ENCODE peak calls at places on chromosomes 16 and 17, in six cellular contexts. One of them, this sample, is unnamed.

GRCh38 chr16:12089492-12090161 is 113.1 kb downstream of the SNX29 start:
- DNase-seq in WTC11: peak
- DNase-seq in GM12878: no peak
- DNase-seq in HepG2: peak
- DNase-seq in K562: peak
- DNase-seq in H1: no peak
- DNase-seq in this sample: peak

GRCh38 chr16:50881331-50881830 is 139.5 kb downstream of the CYLD start:
- DNase-seq in WTC11: no peak
- DNase-seq in GM12878: no peak
- DNase-seq in HepG2: no peak
- DNase-seq in K562: peak
- DNase-seq in H1: no peak
- DNase-seq in this sample: no peak

GRCh38 chr17:16243811-16244567 is 27.0 kb downstream of the PIGL start:
- DNase-seq in WTC11: no peak
- DNase-seq in GM12878: no peak
- DNase-seq in HepG2: peak
- DNase-seq in K562: peak
- DNase-seq in H1: peak
- DNase-seq in this sample: peak

GRCh38 chr16:9139965-9140364 is 48.5 kb downstream of the HAPSTR1 start:
- DNase-seq in WTC11: peak
- DNase-seq in GM12878: no peak
- DNase-seq in HepG2: peak
- DNase-seq in K562: peak
- DNase-seq in H1: no peak
- DNase-seq in this sample: peak

GRCh38 chr17:48262982-48263586 is 155.5 kb downstream of the SNX11 start:
- DNase-seq in WTC11: no peak
- DNase-seq in GM12878: no peak
- DNase-seq in HepG2: no peak
- DNase-seq in K562: peak
- DNase-seq in H1: no peak
- DNase-seq in this sample: no peak

GRCh38 chr17:47745037-47745380 is 12.0 kb downstream of the TBX21 start:
- DNase-seq in WTC11: no peak
- DNase-seq in GM12878: no peak
- DNase-seq in HepG2: no peak
- DNase-seq in K562: peak
- DNase-seq in H1: no peak
- DNase-seq in this sample: peak

GRCh38 chr17:7380321-7380720 is 568 bp upstream of the TNK1 start:
- DNase-seq in WTC11: peak
- DNase-seq in GM12878: no peak
- DNase-seq in HepG2: no peak
- DNase-seq in K562: no peak
- DNase-seq in H1: no peak
- DNase-seq in this sample: peak

GRCh38 chr17:61400058-61400785 is 579 bp downstream of the TBX2 start:
- DNase-seq in WTC11: peak
- DNase-seq in GM12878: no peak
- DNase-seq in HepG2: no peak
- DNase-seq in K562: no peak
- DNase-seq in H1: no peak
- DNase-seq in this sample: peak

GRCh38 chr17:15261818-15262290 is 3.3 kb downstream of the PMP22 start:
- DNase-seq in WTC11: peak
- DNase-seq in GM12878: no peak
- DNase-seq in HepG2: no peak
- DNase-seq in K562: no peak
- DNase-seq in H1: no peak
- DNase-seq in this sample: peak

GRCh38 chr17:77475012-77475976 is 334.5 kb downstream of the SEC14L1 start:
- DNase-seq in WTC11: no peak
- DNase-seq in GM12878: no peak
- DNase-seq in HepG2: no peak
- DNase-seq in K562: no peak
- DNase-seq in H1: no peak
- DNase-seq in this sample: no peak

GRCh38 chr16:1980026-1980769 is 1.1 kb downstream of the NOXO1 start:
- DNase-seq in WTC11: peak
- DNase-seq in GM12878: no peak
- DNase-seq in HepG2: no peak
- DNase-seq in K562: no peak
- DNase-seq in H1: no peak
- DNase-seq in this sample: peak

GRCh38 chr17:50151937-50152547 is 1.6 kb upstream of the PPP1R9B start:
- DNase-seq in WTC11: peak
- DNase-seq in GM12878: no peak
- DNase-seq in HepG2: peak
- DNase-seq in K562: peak
- DNase-seq in H1: no peak
- DNase-seq in this sample: peak

GRCh38 chr17:20206068-20206467 is 196.9 kb downstream of the SPECC1 start:
- DNase-seq in WTC11: no peak
- DNase-seq in GM12878: no peak
- DNase-seq in HepG2: no peak
- DNase-seq in K562: peak
- DNase-seq in H1: no peak
- DNase-seq in this sample: no peak

GRCh38 chr16:74743668-74744299 is 30.8 kb downstream of the FA2H start:
- DNase-seq in WTC11: no peak
- DNase-seq in GM12878: no peak
- DNase-seq in HepG2: peak
- DNase-seq in K562: peak
- DNase-seq in H1: no peak
- DNase-seq in this sample: no peak

GRCh38 chr17:66632716-66633115 is 202.2 kb upstream of the CACNG5 start:
- DNase-seq in WTC11: no peak
- DNase-seq in GM12878: no peak
- DNase-seq in HepG2: no peak
- DNase-seq in K562: no peak
- DNase-seq in H1: no peak
- DNase-seq in this sample: no peak

GRCh38 chr17:77096570-77097214 is 44.1 kb upstream of the SEC14L1 start:
- DNase-seq in WTC11: no peak
- DNase-seq in GM12878: no peak
- DNase-seq in HepG2: peak
- DNase-seq in K562: no peak
- DNase-seq in H1: no peak
- DNase-seq in this sample: peak

GRCh38 chr16:58393138-58393504 is 850 bp downstream of the GINS3 start:
- DNase-seq in WTC11: no peak
- DNase-seq in GM12878: no peak
- DNase-seq in HepG2: peak
- DNase-seq in K562: peak
- DNase-seq in H1: no peak
- DNase-seq in this sample: no peak

GRCh38 chr16:51152691-51153261 is 1.7 kb upstream of the SALL1 start:
- DNase-seq in WTC11: no peak
- DNase-seq in GM12878: no peak
- DNase-seq in HepG2: no peak
- DNase-seq in K562: no peak
- DNase-seq in H1: no peak
- DNase-seq in this sample: peak

GRCh38 chr16:24863582-24864437 is 18.0 kb downstream of the SLC5A11 start:
- DNase-seq in WTC11: no peak
- DNase-seq in GM12878: no peak
- DNase-seq in HepG2: no peak
- DNase-seq in K562: no peak
- DNase-seq in H1: no peak
- DNase-seq in this sample: no peak
- TF ChIP-seq CREB1 in WTC11: no peak
- TF ChIP-seq CREB1 in GM12878: no peak
- TF ChIP-seq CREB1 in HepG2: no peak
- TF ChIP-seq CREB1 in K562: no peak
- TF ChIP-seq CREB1 in H1: no peak
- TF ChIP-seq CREB1 in this sample: no peak

DNA sequence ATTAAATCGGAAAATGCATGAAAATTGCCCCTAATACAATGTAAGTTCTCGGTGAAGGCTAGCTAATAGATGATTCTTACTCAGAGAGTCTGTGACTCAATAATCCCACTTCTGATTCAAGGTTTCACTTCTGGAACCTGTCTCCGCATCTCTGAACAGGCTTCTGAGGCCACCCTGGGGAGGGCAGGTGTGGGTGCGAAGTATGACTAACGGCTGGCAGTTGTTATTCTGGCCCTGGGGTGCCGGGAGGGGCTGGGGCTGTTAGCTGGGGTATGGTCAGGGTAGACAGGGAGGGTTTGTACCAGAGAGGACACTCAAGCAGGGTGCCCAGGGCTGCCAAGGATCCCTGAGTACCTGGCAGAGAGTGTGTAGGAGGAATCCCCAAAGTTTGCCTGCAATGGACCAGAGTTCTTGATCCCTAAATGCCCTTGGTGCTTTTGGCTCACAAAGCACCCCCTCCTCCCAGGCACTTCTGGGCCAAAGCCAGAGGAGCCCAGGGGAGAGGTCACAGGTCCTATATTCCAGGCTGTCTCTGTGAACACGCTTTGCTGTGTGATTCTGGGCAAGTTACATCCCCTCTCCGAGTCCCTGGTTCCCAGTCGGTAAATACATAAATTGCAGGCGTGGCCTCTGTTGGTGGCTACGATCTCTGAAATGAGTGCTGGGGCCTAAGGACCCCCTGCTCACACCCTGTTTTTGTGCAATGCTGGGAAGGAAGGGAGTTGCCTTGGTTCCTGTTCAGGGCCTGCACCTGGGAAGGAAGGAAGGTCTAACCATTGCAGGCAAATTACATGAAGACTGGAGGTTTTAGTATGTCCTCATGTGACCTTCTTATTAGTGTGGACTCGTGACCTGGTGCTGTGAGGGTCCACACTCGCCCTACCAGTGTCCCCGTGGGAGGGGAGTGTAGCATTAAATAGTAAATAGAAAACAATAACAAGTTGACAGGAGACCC is 49.9 kb upstream of the CPNE2 start:
- DNase-seq in WTC11: no peak
- DNase-seq in GM12878: peak
- DNase-seq in HepG2: no peak
- DNase-seq in K562: no peak
- DNase-seq in H1: no peak
- DNase-seq in this sample: no peak
- TF ChIP-seq CREB1 in WTC11: no peak
- TF ChIP-seq CREB1 in GM12878: no peak
- TF ChIP-seq CREB1 in HepG2: no peak
- TF ChIP-seq CREB1 in K562: no peak
- TF ChIP-seq CREB1 in H1: no peak
- TF ChIP-seq CREB1 in this sample: no peak

GRCh38 chr17:80584171-80584905 is 39.7 kb downstream of the RPTOR start:
- DNase-seq in WTC11: no peak
- DNase-seq in GM12878: no peak
- DNase-seq in HepG2: no peak
- DNase-seq in K562: no peak
- DNase-seq in H1: no peak
- DNase-seq in this sample: no peak

GRCh38 chr17:80591788-80592187 is 47.1 kb downstream of the RPTOR start:
- DNase-seq in WTC11: no peak
- DNase-seq in GM12878: no peak
- DNase-seq in HepG2: no peak
- DNase-seq in K562: no peak
- DNase-seq in H1: no peak
- DNase-seq in this sample: no peak

GRCh38 chr17:80585880-80586279 is 41.2 kb downstream of the RPTOR start:
- DNase-seq in WTC11: no peak
- DNase-seq in GM12878: no peak
- DNase-seq in HepG2: no peak
- DNase-seq in K562: no peak
- DNase-seq in H1: no peak
- DNase-seq in this sample: no peak

GRCh38 chr17:80588687-80589086 is 44.0 kb downstream of the RPTOR start:
- DNase-seq in WTC11: no peak
- DNase-seq in GM12878: no peak
- DNase-seq in HepG2: no peak
- DNase-seq in K562: no peak
- DNase-seq in H1: no peak
- DNase-seq in this sample: no peak

DNA sequence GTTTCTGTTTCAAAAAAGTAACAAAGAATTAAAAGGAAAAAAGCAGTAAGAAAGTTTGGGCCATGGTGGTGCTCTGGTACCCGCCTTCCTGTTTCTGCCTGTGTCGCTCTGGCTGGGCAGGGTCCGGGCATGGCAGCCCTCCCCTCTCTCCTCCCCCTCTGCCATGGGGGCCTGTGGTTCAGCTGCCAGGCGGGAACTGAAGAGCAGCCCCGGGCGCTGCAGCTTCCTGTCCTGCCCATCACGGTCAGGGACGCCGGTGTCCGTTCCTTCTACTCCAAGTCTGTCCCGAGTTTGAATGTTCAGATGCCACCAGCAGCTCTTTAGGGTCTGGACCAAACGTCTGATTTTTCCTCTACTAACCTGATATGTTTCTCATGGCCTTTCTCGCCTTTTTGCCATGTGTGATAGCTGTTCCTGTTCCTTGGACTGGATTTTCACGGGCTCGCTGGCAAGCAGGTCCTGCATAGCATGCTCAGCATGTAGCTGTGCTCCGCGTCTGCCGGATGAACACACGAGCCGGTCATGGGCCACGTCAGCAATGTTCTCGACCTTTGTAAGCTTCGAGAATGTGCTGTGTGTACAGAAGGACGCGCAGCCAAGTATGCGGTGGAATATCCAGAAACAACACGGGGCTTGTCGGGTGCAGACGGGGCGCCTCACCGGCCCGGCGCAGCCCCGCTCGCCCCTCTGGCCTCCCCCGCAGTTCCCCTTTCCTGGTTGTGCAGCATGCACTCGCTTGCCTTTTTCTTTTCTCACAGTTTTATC is 42.0 kb downstream of the RPTOR start:
- DNase-seq in WTC11: no peak
- DNase-seq in GM12878: no peak
- DNase-seq in HepG2: no peak
- DNase-seq in K562: no peak
- DNase-seq in H1: no peak
- DNase-seq in this sample: no peak
- TF ChIP-seq CREB1 in WTC11: no peak
- TF ChIP-seq CREB1 in GM12878: no peak
- TF ChIP-seq CREB1 in HepG2: no peak
- TF ChIP-seq CREB1 in K562: no peak
- TF ChIP-seq CREB1 in H1: no peak
- TF ChIP-seq CREB1 in this sample: no peak

GRCh38 chr16:85398050-85398451 is 215.1 kb upstream of the GSE1 start:
- DNase-seq in WTC11: peak
- DNase-seq in GM12878: no peak
- DNase-seq in HepG2: no peak
- DNase-seq in K562: no peak
- DNase-seq in H1: no peak
- DNase-seq in this sample: no peak

GRCh38 chr16:85399583-85400284 is 213.4 kb upstream of the GSE1 start:
- DNase-seq in WTC11: peak
- DNase-seq in GM12878: no peak
- DNase-seq in HepG2: no peak
- DNase-seq in K562: no peak
- DNase-seq in H1: no peak
- DNase-seq in this sample: no peak

GRCh38 chr16:85400305-85401205 is 212.6 kb upstream of the GSE1 start:
- DNase-seq in WTC11: peak
- DNase-seq in GM12878: no peak
- DNase-seq in HepG2: no peak
- DNase-seq in K562: no peak
- DNase-seq in H1: no peak
- DNase-seq in this sample: no peak

GRCh38 chr16:85396879-85397871 is 215.9 kb upstream of the GSE1 start:
- DNase-seq in WTC11: peak
- DNase-seq in GM12878: no peak
- DNase-seq in HepG2: peak
- DNase-seq in K562: peak
- DNase-seq in H1: no peak
- DNase-seq in this sample: peak

GRCh38 chr16:85398688-85399582 is 214.2 kb upstream of the GSE1 start:
- DNase-seq in WTC11: peak
- DNase-seq in GM12878: no peak
- DNase-seq in HepG2: no peak
- DNase-seq in K562: no peak
- DNase-seq in H1: no peak
- DNase-seq in this sample: no peak
- TF ChIP-seq CREB1 in WTC11: no peak
- TF ChIP-seq CREB1 in GM12878: no peak
- TF ChIP-seq CREB1 in HepG2: no peak
- TF ChIP-seq CREB1 in K562: no peak
- TF ChIP-seq CREB1 in H1: no peak
- TF ChIP-seq CREB1 in this sample: no peak